ENCODE peak calls at places on chromosome 7, in five cellular contexts. X is IMR-90, F is neuronal stem cell, A is H9, C is mesendoderm. J is an unnamed sample.
A peak's percentile ranks its signal among the peaks of the same experiment; 100 is the strongest.

GRCh38 chr7:35411331-35411730 is 157.4 kb upstream of the TBX20 start:
- DNase-seq in X (no peak), F (no peak), A (no peak), C (no peak), J (no peak)

GRCh38 chr7:28755255-28755654 is 202.9 kb downstream of the TRIL start:
- DNase-seq in X (peak; percentile 63), F (no peak), A (no peak), C (no peak), J (no peak)

GRCh38 chr7:79968894-79969293 is 165.7 kb upstream of the GNAI1 start:
- DNase-seq in X (no peak), F (no peak), A (no peak), C (peak; percentile 60), J (no peak)

GRCh38 chr7:30970074-30970473 is 6.3 kb downstream of the GHRHR start:
- DNase-seq in X (no peak), F (no peak), A (no peak), C (no peak), J (no peak)

GRCh38 chr7:79050592-79050991 is 402.9 kb downstream of the MAGI2 start:
- DNase-seq in X (peak; percentile 73), F (no peak), A (no peak), C (no peak), J (peak; percentile 63)

GRCh38 chr7:47477191-47478016 is 104.5 kb downstream of the TNS3 start:
- DNase-seq in X (no peak), F (no peak), A (no peak), C (no peak), J (no peak)

GRCh38 chr7:21671859-21672258 is 129.0 kb downstream of the DNAH11 start:
- DNase-seq in X (no peak), F (no peak), A (no peak), C (no peak), J (no peak)

GRCh38 chr7:97971990-97972943 is 17.7 kb downstream of the OCM2 start:
- DNase-seq in X (peak; percentile 57), F (peak; percentile 20), A (peak; percentile 61), C (peak; percentile 49), J (peak; percentile 61)

GRCh38 chr7:12062062-12062461 is 149.0 kb upstream of the TMEM106B start:
- DNase-seq in X (no peak), F (no peak), A (no peak), C (peak; percentile 16), J (no peak)

GRCh38 chr7:157962458-157963306 is 624.9 kb downstream of the PTPRN2 start:
- DNase-seq in X (no peak), F (no peak), A (peak; percentile 28), C (no peak), J (no peak)

GRCh38 chr7:101820703-101821102 is 3.3 kb downstream of the CUX1 start:
- DNase-seq in X (no peak), F (no peak), A (no peak), C (no peak), J (peak; percentile 40)

GRCh38 chr7:156935250-156935649 is 14.3 kb upstream of the NOM1 start:
- DNase-seq in X (peak; percentile 14), F (no peak), A (no peak), C (no peak), J (no peak)

GRCh38 chr7:73738220-73738611 is 386 bp downstream of the ABHD11 start:
- DNase-seq in X (peak; percentile 25), F (no peak), A (peak; percentile 76), C (peak; percentile 72), J (peak; percentile 46)

GRCh38 chr7:1425292-1426136 is 33.8 kb downstream of the MICALL2 start:
- DNase-seq in X (no peak), F (no peak), A (peak; percentile 65), C (peak; percentile 52), J (no peak)

GRCh38 chr7:154852205-154852604 is 150.7 kb downstream of the PAXIP1 start:
- DNase-seq in X (no peak), F (no peak), A (no peak), C (no peak), J (no peak)

GRCh38 chr7:159116581-159117339 is 27.9 kb downstream of the VIPR2 start:
- DNase-seq in X (no peak), F (no peak), A (no peak), C (peak; percentile 62), J (no peak)

GRCh38 chr7:159114096-159114495 is 30.6 kb downstream of the VIPR2 start:
- DNase-seq in X (no peak), F (no peak), A (no peak), C (no peak), J (no peak)

GRCh38 chr7:159117366-159118219 is 27.1 kb downstream of the VIPR2 start:
- DNase-seq in X (no peak), F (no peak), A (no peak), C (no peak), J (no peak)

GRCh38 chr7:159114981-159115380 is 29.7 kb downstream of the VIPR2 start:
- DNase-seq in X (no peak), F (no peak), A (no peak), C (no peak), J (no peak)

GRCh38 chr7:159115601-159116501 is 28.8 kb downstream of the VIPR2 start:
- DNase-seq in X (no peak), F (no peak), A (no peak), C (no peak), J (no peak)
- H2BK5ac ChIP-seq in X (no peak overlapping the region), F (no peak overlapping the region), A (no peak overlapping the region), C (no peak overlapping the region), J (no peak overlapping the region)

DNA sequence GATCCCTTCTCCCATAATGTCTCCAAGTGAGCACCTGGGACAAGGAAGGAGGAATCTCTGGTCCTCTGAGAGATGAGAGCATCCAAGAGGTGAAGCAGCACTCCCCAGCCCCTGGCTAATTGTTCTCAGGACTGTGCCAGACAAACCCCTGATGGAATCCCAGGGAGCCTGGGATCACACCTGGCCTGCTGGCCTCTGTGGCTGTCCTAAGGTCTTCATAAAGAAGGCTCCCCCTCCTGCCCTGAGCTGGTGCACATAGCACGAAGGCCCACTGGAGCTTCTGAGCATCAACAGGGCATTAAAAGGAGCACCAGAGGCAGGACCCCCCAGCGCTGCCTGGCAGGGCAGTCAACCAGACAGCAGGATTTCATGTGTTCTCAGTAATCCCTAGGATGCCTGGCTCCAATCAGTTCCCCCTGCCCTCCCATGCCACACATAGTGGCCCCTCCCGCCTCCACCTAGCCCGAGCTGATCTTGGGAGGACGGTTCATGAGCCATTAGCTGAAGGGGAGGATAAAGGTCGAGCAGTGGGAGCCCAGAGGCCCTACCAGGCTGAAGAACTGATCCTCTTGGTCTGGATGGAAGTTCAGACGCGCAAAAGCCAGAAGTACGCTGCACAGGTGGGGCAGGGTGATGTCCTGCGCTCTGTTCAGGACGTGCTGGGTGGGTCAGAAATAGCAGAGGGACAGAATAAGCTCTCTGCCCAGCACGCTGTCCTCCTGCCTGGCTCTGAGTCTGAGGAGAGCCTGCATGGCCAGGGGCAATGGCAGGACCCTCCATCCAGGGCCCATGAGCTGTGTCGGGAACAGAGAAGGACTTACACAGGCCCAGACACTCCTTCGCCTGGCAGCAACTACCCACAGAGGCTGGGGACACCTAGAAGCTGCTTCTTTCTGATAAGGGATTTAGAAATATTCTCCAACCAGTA is 8.4 kb downstream of the TBRG4 start:
- DNase-seq in X (no peak), F (no peak), A (no peak), C (no peak), J (no peak)
- H3K9ac ChIP-seq in X (no peak overlapping the region), F (no peak overlapping the region), A (no peak overlapping the region), C (no peak overlapping the region), J (no peak overlapping the region)

GRCh38 chr7:99616359-99617186 is at the start of gene ZSCAN25:
- DNase-seq in X (peak; percentile 92), F (peak; percentile 96), A (peak; percentile 96), C (peak; percentile 98), J (peak; percentile 87)
- H2BK5ac ChIP-seq in X (peak within 1 kb of the TSS; percentile 35), F (peak within 1 kb of the TSS; percentile 3), A (peak within 1 kb of the TSS; percentile 4), C (peak within 1 kb of the TSS; percentile 83), J (peak within 1 kb of the TSS; percentile 74)

GRCh38 chr7:6394114-6394513 is 53.6 kb downstream of the DAGLB start:
- DNase-seq in X (no peak), F (no peak), A (no peak), C (no peak), J (peak; percentile 58)
- H3K9ac ChIP-seq in X (no peak overlapping the region), F (no peak overlapping the region), A (no peak overlapping the region), C (no peak overlapping the region), J (no peak overlapping the region)

GRCh38 chr7:150409300-150410030 is 30.3 kb downstream of the ZNF775 start:
- DNase-seq in X (no peak), F (no peak), A (no peak), C (no peak), J (no peak)

GRCh38 chr7:150406311-150406564 is 27.1 kb downstream of the ZNF775 start:
- DNase-seq in X (no peak), F (no peak), A (no peak), C (no peak), J (no peak)

GRCh38 chr7:150408393-150409299 is 29.5 kb downstream of the ZNF775 start:
- DNase-seq in X (no peak), F (no peak), A (no peak), C (no peak), J (no peak)

GRCh38 chr7:150406565-150407421 is 27.7 kb downstream of the ZNF775 start:
- DNase-seq in X (peak; percentile 10), F (no peak), A (no peak), C (no peak), J (no peak)

GRCh38 chr7:150407588-150408392 is 28.7 kb downstream of the ZNF775 start:
- DNase-seq in X (no peak), F (no peak), A (no peak), C (no peak), J (no peak)
- H2BK5ac ChIP-seq in X (no peak overlapping the region), F (no peak overlapping the region), A (no peak overlapping the region), C (no peak overlapping the region), J (no peak overlapping the region)

J was measured in trophoblast cell.